ENCODE peak calls at places on chromosome 11, in four cellular contexts. One of them, this sample, is unnamed.

GRCh38 chr11:29159552-29160465 is 857.0 kb downstream of the KCNA4 start:
- DNase-seq in GM23338: peak; percentile 84
- DNase-seq in brain microvascular endothelial cell: peak; percentile 86
- DNase-seq in pancreas: peak; percentile 10
- DNase-seq in this sample: peak; percentile 7

GRCh38 chr11:62104816-62105610 is 18.8 kb upstream of the INCENP start:
- DNase-seq in brain microvascular endothelial cell: no peak
- DNase-seq in GM23338: no peak
- DNase-seq in pancreas: no peak
- DNase-seq in this sample: no peak

GRCh38 chr11:26953770-26954392 is 40.0 kb upstream of the FIBIN start:
- DNase-seq in brain microvascular endothelial cell: peak; percentile 92
- DNase-seq in pancreas: no peak
- DNase-seq in GM23338: no peak
- DNase-seq in this sample: no peak

GRCh38 chr11:121337740-121338272 is 45.2 kb downstream of the SC5D start:
- DNase-seq in pancreas: no peak
- DNase-seq in GM23338: no peak
- DNase-seq in brain microvascular endothelial cell: no peak
- DNase-seq in this sample: no peak

GRCh38 chr11:47477323-47477722 is 28.4 kb upstream of the RAPSN start:
- DNase-seq in GM23338: no peak
- DNase-seq in pancreas: no peak
- DNase-seq in brain microvascular endothelial cell: peak; percentile 77
- DNase-seq in this sample: no peak

GRCh38 chr11:11849127-11849746 is 7.5 kb downstream of the USP47 start:
- DNase-seq in brain microvascular endothelial cell: peak; percentile 59
- DNase-seq in pancreas: peak; percentile 53
- DNase-seq in GM23338: peak; percentile 83
- DNase-seq in this sample: peak; percentile 22

GRCh38 chr11:116426761-116427160 is 346.0 kb downstream of the BUD13 start:
- DNase-seq in brain microvascular endothelial cell: no peak
- DNase-seq in pancreas: no peak
- DNase-seq in GM23338: no peak
- DNase-seq in this sample: no peak

GRCh38 chr11:111429066-111429506 is 50.0 kb upstream of the POU2AF1 start:
- DNase-seq in pancreas: peak; percentile 56
- DNase-seq in brain microvascular endothelial cell: peak; percentile 40
- DNase-seq in GM23338: peak; percentile 82
- DNase-seq in this sample: peak; percentile 59

GRCh38 chr11:96332236-96332761 is 10.7 kb downstream of the MAML2 start:
- DNase-seq in GM23338: peak; percentile 25
- DNase-seq in pancreas: no peak
- DNase-seq in brain microvascular endothelial cell: no peak
- DNase-seq in this sample: no peak

GRCh38 chr11:24678956-24679355 is 182.1 kb downstream of the LUZP2 start:
- DNase-seq in GM23338: no peak
- DNase-seq in pancreas: no peak
- DNase-seq in brain microvascular endothelial cell: no peak
- DNase-seq in this sample: no peak

GRCh38 chr11:6240139-6240538 is 1.2 kb downstream of the CNGA4 start:
- DNase-seq in pancreas: no peak
- DNase-seq in brain microvascular endothelial cell: no peak
- DNase-seq in GM23338: no peak
- DNase-seq in this sample: no peak

GRCh38 chr11:528815-529728 is 6.3 kb downstream of the HRAS start:
- DNase-seq in GM23338: no peak
- DNase-seq in pancreas: peak; percentile 27
- DNase-seq in brain microvascular endothelial cell: no peak
- DNase-seq in this sample: peak; percentile 66

GRCh38 chr11:70503878-70504240 is 105.5 kb downstream of the CTTN start:
- DNase-seq in pancreas: no peak
- DNase-seq in GM23338: peak; percentile 60
- DNase-seq in brain microvascular endothelial cell: no peak
- DNase-seq in this sample: peak; percentile 89

GRCh38 chr11:130829801-130830562 is 86.3 kb downstream of the SNX19 start:
- DNase-seq in GM23338: no peak
- DNase-seq in pancreas: no peak
- DNase-seq in brain microvascular endothelial cell: no peak
- DNase-seq in this sample: no peak

GRCh38 chr11:69808708-69809107 is 10.5 kb downstream of the FGF3 start:
- DNase-seq in pancreas: no peak
- DNase-seq in GM23338: peak; percentile 28
- DNase-seq in brain microvascular endothelial cell: peak; percentile 5
- DNase-seq in this sample: peak; percentile 67

GRCh38 chr11:117898059-117898458 is 21.6 kb upstream of the FXYD6 start:
- DNase-seq in GM23338: no peak
- DNase-seq in brain microvascular endothelial cell: no peak
- DNase-seq in pancreas: no peak
- DNase-seq in this sample: no peak

GRCh38 chr11:117887431-117888139 is 11.1 kb upstream of the FXYD6 start:
- DNase-seq in pancreas: no peak
- DNase-seq in GM23338: no peak
- DNase-seq in brain microvascular endothelial cell: no peak
- DNase-seq in this sample: no peak

GRCh38 chr11:117888140-117888561 is 11.7 kb upstream of the FXYD6 start:
- DNase-seq in GM23338: no peak
- DNase-seq in pancreas: no peak
- DNase-seq in brain microvascular endothelial cell: no peak
- DNase-seq in this sample: no peak

GRCh38 chr11:117892651-117893050 is 16.2 kb upstream of the FXYD6 start:
- DNase-seq in GM23338: no peak
- DNase-seq in brain microvascular endothelial cell: no peak
- DNase-seq in pancreas: no peak
- DNase-seq in this sample: no peak
- H3K4me3 ChIP-seq in GM23338: no peak overlapping the region
- H3K4me3 ChIP-seq in brain microvascular endothelial cell: no peak overlapping the region
- H3K4me3 ChIP-seq in pancreas: no peak overlapping the region
- H3K4me3 ChIP-seq in this sample: no peak overlapping the region

DNA sequence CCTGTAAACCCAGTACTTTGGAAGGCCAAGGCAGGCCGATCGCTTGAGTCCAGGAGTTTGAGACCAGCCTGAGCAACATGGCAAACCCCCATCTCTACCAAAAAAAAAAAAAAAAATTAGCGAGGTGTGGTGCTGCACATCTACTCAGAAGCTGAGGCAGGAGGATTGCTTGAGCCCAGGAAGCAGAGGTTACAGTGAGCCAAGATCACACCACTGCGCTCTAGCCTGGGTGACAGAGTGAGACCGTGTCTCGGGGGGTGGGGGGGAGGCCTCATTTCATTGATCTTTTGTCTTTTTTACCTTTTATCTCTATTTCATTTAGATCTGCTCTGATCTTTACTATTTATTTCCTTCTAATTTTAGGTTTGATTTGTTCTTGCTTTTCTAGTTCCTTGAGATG is 51.8 kb downstream of the KCNQ1OT1 start:
- DNase-seq in GM23338: no peak
- DNase-seq in pancreas: no peak
- DNase-seq in brain microvascular endothelial cell: no peak
- DNase-seq in this sample: no peak
- H3K36me3 ChIP-seq in GM23338: peaks cover 30% of the 10 kb centered on the region
- H3K36me3 ChIP-seq in pancreas: no peaks in the 10 kb centered on the region
- H3K36me3 ChIP-seq in brain microvascular endothelial cell: no peaks in the 10 kb centered on the region
- H3K36me3 ChIP-seq in this sample: no peaks in the 10 kb centered on the region

DNA sequence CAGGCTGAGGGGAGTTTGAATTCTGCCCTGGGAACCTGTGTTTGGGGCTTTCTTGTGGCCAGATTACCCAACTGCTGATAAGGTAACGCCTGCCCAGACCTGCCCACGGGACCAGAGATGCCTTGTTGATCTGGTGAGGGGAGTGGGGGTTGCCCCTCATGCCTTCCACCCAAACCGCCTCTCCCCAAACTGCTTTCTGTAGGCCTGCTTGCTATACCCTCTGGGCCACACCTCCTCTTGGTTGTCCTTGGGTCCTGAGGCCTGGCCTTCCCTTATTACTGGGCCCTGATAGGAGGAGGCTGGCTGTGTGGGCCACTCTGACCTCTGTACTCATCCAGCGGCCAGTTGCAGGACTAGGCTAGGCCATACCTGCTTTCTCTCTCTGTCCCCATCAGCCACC is 3.4 kb downstream of the P2RY2 start:
- DNase-seq in pancreas: no peak
- DNase-seq in brain microvascular endothelial cell: no peak
- DNase-seq in GM23338: no peak
- DNase-seq in this sample: no peak
- H3K27me3 ChIP-seq in pancreas: no peaks in the 10 kb centered on the region
- H3K27me3 ChIP-seq in brain microvascular endothelial cell: no peaks in the 10 kb centered on the region
- H3K27me3 ChIP-seq in GM23338: peaks cover 37% of the 10 kb centered on the region
- H3K27me3 ChIP-seq in this sample: peaks cover 32% of the 10 kb centered on the region

DNA sequence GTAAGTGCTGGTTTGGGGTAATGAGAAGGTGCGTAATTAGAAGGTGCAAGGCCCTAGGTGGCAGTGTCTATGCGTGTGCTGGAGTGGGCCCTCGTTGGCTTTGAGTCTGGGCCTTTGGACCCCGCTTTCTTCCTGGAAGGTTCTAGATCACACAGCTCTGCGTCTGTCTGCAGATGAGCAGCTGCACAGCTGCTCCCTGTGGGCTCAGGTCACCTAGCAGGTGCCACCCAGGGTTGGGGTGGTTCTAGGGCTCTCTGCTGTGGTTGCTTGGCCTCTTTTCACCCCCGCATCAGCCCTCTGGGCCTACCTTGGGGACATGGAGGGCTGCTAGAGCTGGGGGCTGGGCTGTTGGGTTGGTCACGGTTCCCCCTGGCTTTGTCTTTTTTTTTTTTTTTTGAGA is 10.4 kb downstream of the RELT start:
- DNase-seq in pancreas: no peak
- DNase-seq in GM23338: no peak
- DNase-seq in brain microvascular endothelial cell: no peak
- DNase-seq in this sample: no peak
- H3K4me3 ChIP-seq in pancreas: no peak overlapping the region
- H3K4me3 ChIP-seq in GM23338: no peak overlapping the region
- H3K4me3 ChIP-seq in brain microvascular endothelial cell: no peak overlapping the region
- H3K4me3 ChIP-seq in this sample: no peak overlapping the region

DNA sequence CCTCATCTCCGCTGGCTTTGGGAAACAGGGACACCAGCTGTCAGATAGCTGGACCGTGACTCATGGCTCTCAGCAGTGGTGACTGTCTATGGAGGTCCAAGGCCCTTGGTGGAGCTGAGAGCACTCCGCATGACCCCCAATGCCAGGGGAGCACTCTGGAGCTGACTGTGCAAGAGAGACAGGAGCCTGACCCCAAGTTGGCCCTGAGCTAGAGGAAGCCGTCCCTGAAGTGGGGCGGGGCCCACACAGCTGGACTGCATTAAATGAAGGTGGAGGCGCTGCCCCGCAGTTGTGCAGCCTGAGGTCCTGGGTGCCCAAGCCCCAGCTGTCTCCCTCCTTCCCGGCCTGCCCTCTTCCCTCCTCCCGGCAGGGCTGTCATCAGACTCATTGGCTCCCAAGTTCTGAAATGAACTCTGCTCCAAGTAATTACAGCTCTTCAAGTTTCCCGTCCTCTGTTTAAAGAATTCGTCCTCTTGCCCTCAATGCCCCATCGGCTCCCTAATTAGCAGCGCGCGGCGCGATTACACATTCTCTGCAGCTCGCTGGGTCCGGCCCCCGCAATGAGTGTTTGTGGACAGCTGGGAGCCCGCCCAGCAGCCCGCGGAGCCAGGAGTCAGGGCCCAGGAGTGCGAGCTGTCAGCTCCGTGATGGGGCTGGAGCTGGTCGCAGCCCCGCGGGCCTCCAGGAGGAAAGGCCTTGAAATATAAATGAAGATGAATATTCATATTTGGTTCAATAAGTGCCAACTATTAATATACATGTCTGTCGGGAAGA is 93.2 kb upstream of the LMO1 start:
- DNase-seq in GM23338: no peak
- DNase-seq in brain microvascular endothelial cell: no peak
- DNase-seq in pancreas: no peak
- DNase-seq in this sample: no peak
- H3K36me3 ChIP-seq in GM23338: no peaks in the 10 kb centered on the region
- H3K36me3 ChIP-seq in brain microvascular endothelial cell: no peaks in the 10 kb centered on the region
- H3K36me3 ChIP-seq in pancreas: no peaks in the 10 kb centered on the region
- H3K36me3 ChIP-seq in this sample: no peaks in the 10 kb centered on the region

DNA sequence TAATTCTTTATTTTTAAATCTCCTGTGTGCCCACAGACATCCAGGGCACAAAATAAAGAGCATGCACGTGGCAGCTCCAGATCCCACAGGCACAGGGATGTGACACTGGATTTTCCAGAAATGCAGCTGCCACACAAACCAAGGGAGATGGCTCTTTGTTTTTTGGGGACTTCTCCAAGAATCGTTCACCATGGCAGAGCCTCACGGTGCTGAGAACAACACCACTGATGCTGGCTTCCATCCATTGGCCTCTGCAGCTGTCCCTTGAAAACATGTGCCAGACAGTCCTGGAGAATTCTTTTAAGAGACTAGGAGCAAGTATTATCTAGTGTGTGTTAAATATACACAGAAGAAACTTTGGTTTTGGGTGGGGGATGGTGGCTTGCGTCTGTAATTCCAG is 108.4 kb upstream of the SLC22A12 start:
- DNase-seq in brain microvascular endothelial cell: no peak
- DNase-seq in GM23338: no peak
- DNase-seq in pancreas: no peak
- DNase-seq in this sample: no peak
- H3K27me3 ChIP-seq in brain microvascular endothelial cell: peaks cover 12% of the 10 kb centered on the region
- H3K27me3 ChIP-seq in GM23338: no peaks in the 10 kb centered on the region
- H3K27me3 ChIP-seq in pancreas: no peaks in the 10 kb centered on the region
- H3K27me3 ChIP-seq in this sample: peaks cover 2% of the 10 kb centered on the region

GRCh38 chr11:125123194-125123946 is 11.9 kb upstream of the TMEM218 start:
- DNase-seq in brain microvascular endothelial cell: no peak
- DNase-seq in GM23338: no peak
- DNase-seq in pancreas: no peak
- DNase-seq in this sample: no peak
- H3K4me3 ChIP-seq in brain microvascular endothelial cell: no peak overlapping the region
- H3K4me3 ChIP-seq in GM23338: no peak overlapping the region
- H3K4me3 ChIP-seq in pancreas: no peak overlapping the region
- H3K4me3 ChIP-seq in this sample: no peak overlapping the region

DNA sequence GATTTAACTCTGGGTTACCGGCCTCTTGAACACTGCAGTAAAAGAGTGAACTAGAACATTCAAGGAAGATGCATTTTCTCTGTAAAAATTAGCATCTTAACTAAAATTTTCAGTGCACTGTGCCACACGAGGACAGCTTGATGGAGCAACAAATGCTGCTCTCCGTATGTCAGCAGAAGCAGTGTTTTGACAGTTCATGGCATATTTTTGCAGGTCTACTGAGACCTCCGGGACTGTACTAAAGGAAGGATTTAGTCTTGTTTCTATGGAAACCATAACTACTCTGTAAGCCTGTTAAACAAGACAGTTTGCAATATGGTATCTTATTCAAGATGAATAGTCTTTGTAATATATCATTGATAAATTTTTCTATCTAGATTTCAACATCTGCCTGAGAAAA is 183.9 kb upstream of the GUCY1A2 start:
- DNase-seq in GM23338: no peak
- DNase-seq in brain microvascular endothelial cell: no peak
- DNase-seq in pancreas: no peak
- DNase-seq in this sample: no peak
- H3K36me3 ChIP-seq in GM23338: no peaks in the 10 kb centered on the region
- H3K36me3 ChIP-seq in brain microvascular endothelial cell: no peaks in the 10 kb centered on the region
- H3K36me3 ChIP-seq in pancreas: no peaks in the 10 kb centered on the region
- H3K36me3 ChIP-seq in this sample: no peaks in the 10 kb centered on the region

This sample was measured in H7.